ENCODE peak calls at places on chromosome 4, in five cellular contexts. One of them, this sample, is unnamed.

GRCh38 chr4:52107336-52107735 is 56.2 kb downstream of the SPATA18 start:
- DNase-seq in HT1080: peak
- DNase-seq in myocyte: no peak
- DNase-seq in pancreas: no peak
- DNase-seq in stimulated activated CD8-positive, alpha-beta memory T cell treated with anti-CD3 and anti-CD28 coated beads, Interleukin-7, amount 100 ng/mL, for 1 hour: no peak
- DNase-seq in this sample: no peak

GRCh38 chr4:23930750-23931488 is 41.1 kb upstream of the PPARGC1A start:
- DNase-seq in HT1080: no peak
- DNase-seq in myocyte: peak
- DNase-seq in pancreas: peak
- DNase-seq in stimulated activated CD8-positive, alpha-beta memory T cell treated with anti-CD3 and anti-CD28 coated beads, Interleukin-7, amount 100 ng/mL, for 1 hour: no peak
- DNase-seq in this sample: no peak

GRCh38 chr4:64756016-64756415 is 346.8 kb upstream of the TECRL start:
- DNase-seq in HT1080: peak
- DNase-seq in myocyte: no peak
- DNase-seq in pancreas: no peak
- DNase-seq in stimulated activated CD8-positive, alpha-beta memory T cell treated with anti-CD3 and anti-CD28 coated beads, Interleukin-7, amount 100 ng/mL, for 1 hour: no peak
- DNase-seq in this sample: no peak

GRCh38 chr4:155759372-155760252 is 791 bp downstream of the GUCY1B1 start:
- DNase-seq in HT1080: no peak
- DNase-seq in myocyte: peak
- DNase-seq in pancreas: peak
- DNase-seq in stimulated activated CD8-positive, alpha-beta memory T cell treated with anti-CD3 and anti-CD28 coated beads, Interleukin-7, amount 100 ng/mL, for 1 hour: no peak
- DNase-seq in this sample: no peak

GRCh38 chr4:188297873-188298272 is 158.6 kb downstream of the TRIML1 start:
- DNase-seq in HT1080: peak
- DNase-seq in myocyte: no peak
- DNase-seq in pancreas: no peak
- DNase-seq in stimulated activated CD8-positive, alpha-beta memory T cell treated with anti-CD3 and anti-CD28 coated beads, Interleukin-7, amount 100 ng/mL, for 1 hour: no peak
- DNase-seq in this sample: no peak

GRCh38 chr4:150973626-150974250 is 41.3 kb downstream of the LRBA start:
- DNase-seq in HT1080: no peak
- DNase-seq in myocyte: no peak
- DNase-seq in pancreas: no peak
- DNase-seq in stimulated activated CD8-positive, alpha-beta memory T cell treated with anti-CD3 and anti-CD28 coated beads, Interleukin-7, amount 100 ng/mL, for 1 hour: no peak
- DNase-seq in this sample: no peak

GRCh38 chr4:158255727-158256324 is 45.5 kb downstream of the TMEM144 start:
- DNase-seq in HT1080: peak
- DNase-seq in myocyte: peak
- DNase-seq in pancreas: no peak
- DNase-seq in stimulated activated CD8-positive, alpha-beta memory T cell treated with anti-CD3 and anti-CD28 coated beads, Interleukin-7, amount 100 ng/mL, for 1 hour: no peak
- DNase-seq in this sample: no peak

GRCh38 chr4:70628444-70628843 is at the start of gene ENAM:
- DNase-seq in HT1080: no peak
- DNase-seq in myocyte: no peak
- DNase-seq in pancreas: no peak
- DNase-seq in stimulated activated CD8-positive, alpha-beta memory T cell treated with anti-CD3 and anti-CD28 coated beads, Interleukin-7, amount 100 ng/mL, for 1 hour: no peak
- DNase-seq in this sample: no peak

GRCh38 chr4:29559281-29559680 is 1160.9 kb upstream of the PCDH7 start:
- DNase-seq in HT1080: no peak
- DNase-seq in myocyte: no peak
- DNase-seq in pancreas: no peak
- DNase-seq in stimulated activated CD8-positive, alpha-beta memory T cell treated with anti-CD3 and anti-CD28 coated beads, Interleukin-7, amount 100 ng/mL, for 1 hour: no peak
- DNase-seq in this sample: no peak

GRCh38 chr4:22932326-22932725 is 239.6 kb downstream of the GBA3 start:
- DNase-seq in HT1080: no peak
- DNase-seq in myocyte: no peak
- DNase-seq in pancreas: peak
- DNase-seq in stimulated activated CD8-positive, alpha-beta memory T cell treated with anti-CD3 and anti-CD28 coated beads, Interleukin-7, amount 100 ng/mL, for 1 hour: no peak
- DNase-seq in this sample: no peak

GRCh38 chr4:40038972-40039371 is 17.7 kb upstream of the N4BP2 start:
- DNase-seq in HT1080: peak
- DNase-seq in myocyte: peak
- DNase-seq in pancreas: no peak
- DNase-seq in stimulated activated CD8-positive, alpha-beta memory T cell treated with anti-CD3 and anti-CD28 coated beads, Interleukin-7, amount 100 ng/mL, for 1 hour: no peak
- DNase-seq in this sample: no peak

GRCh38 chr4:92634891-92635290 is 331.1 kb downstream of the GRID2 start:
- DNase-seq in HT1080: no peak
- DNase-seq in myocyte: no peak
- DNase-seq in pancreas: no peak
- DNase-seq in stimulated activated CD8-positive, alpha-beta memory T cell treated with anti-CD3 and anti-CD28 coated beads, Interleukin-7, amount 100 ng/mL, for 1 hour: no peak
- DNase-seq in this sample: no peak

GRCh38 chr4:43330288-43330687 is 437.8 kb downstream of the GRXCR1 start:
- DNase-seq in HT1080: peak
- DNase-seq in myocyte: no peak
- DNase-seq in pancreas: no peak
- DNase-seq in stimulated activated CD8-positive, alpha-beta memory T cell treated with anti-CD3 and anti-CD28 coated beads, Interleukin-7, amount 100 ng/mL, for 1 hour: no peak
- DNase-seq in this sample: no peak

GRCh38 chr4:150938417-150938816 is 76.7 kb downstream of the LRBA start:
- DNase-seq in HT1080: no peak
- DNase-seq in myocyte: no peak
- DNase-seq in pancreas: no peak
- DNase-seq in stimulated activated CD8-positive, alpha-beta memory T cell treated with anti-CD3 and anti-CD28 coated beads, Interleukin-7, amount 100 ng/mL, for 1 hour: no peak
- DNase-seq in this sample: no peak

GRCh38 chr4:19739101-19739651 is 512.5 kb upstream of the SLIT2 start:
- DNase-seq in HT1080: peak
- DNase-seq in myocyte: peak
- DNase-seq in pancreas: no peak
- DNase-seq in stimulated activated CD8-positive, alpha-beta memory T cell treated with anti-CD3 and anti-CD28 coated beads, Interleukin-7, amount 100 ng/mL, for 1 hour: no peak
- DNase-seq in this sample: no peak

GRCh38 chr4:110344165-110344564 is 131.8 kb upstream of the ENPEP start:
- DNase-seq in HT1080: peak
- DNase-seq in myocyte: peak
- DNase-seq in pancreas: no peak
- DNase-seq in stimulated activated CD8-positive, alpha-beta memory T cell treated with anti-CD3 and anti-CD28 coated beads, Interleukin-7, amount 100 ng/mL, for 1 hour: no peak
- DNase-seq in this sample: no peak

GRCh38 chr4:150976478-150977118 is 38.5 kb downstream of the LRBA start:
- DNase-seq in HT1080: no peak
- DNase-seq in myocyte: no peak
- DNase-seq in pancreas: no peak
- DNase-seq in stimulated activated CD8-positive, alpha-beta memory T cell treated with anti-CD3 and anti-CD28 coated beads, Interleukin-7, amount 100 ng/mL, for 1 hour: no peak
- DNase-seq in this sample: no peak

GRCh38 chr4:65482410-65482809 is 187.9 kb downstream of the EPHA5 start:
- DNase-seq in HT1080: peak
- DNase-seq in myocyte: peak
- DNase-seq in pancreas: no peak
- DNase-seq in stimulated activated CD8-positive, alpha-beta memory T cell treated with anti-CD3 and anti-CD28 coated beads, Interleukin-7, amount 100 ng/mL, for 1 hour: no peak
- DNase-seq in this sample: no peak

GRCh38 chr4:26719954-26720552 is 136.2 kb downstream of the TBC1D19 start:
- DNase-seq in HT1080: peak
- DNase-seq in myocyte: peak
- DNase-seq in pancreas: no peak
- DNase-seq in stimulated activated CD8-positive, alpha-beta memory T cell treated with anti-CD3 and anti-CD28 coated beads, Interleukin-7, amount 100 ng/mL, for 1 hour: no peak
- DNase-seq in this sample: no peak

GRCh38 chr4:173834151-173834550 is 304.1 kb upstream of the HAND2 start:
- DNase-seq in HT1080: peak
- DNase-seq in myocyte: no peak
- DNase-seq in pancreas: no peak
- DNase-seq in stimulated activated CD8-positive, alpha-beta memory T cell treated with anti-CD3 and anti-CD28 coated beads, Interleukin-7, amount 100 ng/mL, for 1 hour: no peak
- DNase-seq in this sample: no peak

GRCh38 chr4:185836268-185837084 is 24.5 kb upstream of the SORBS2 start:
- DNase-seq in HT1080: no peak
- DNase-seq in myocyte: no peak
- DNase-seq in pancreas: no peak
- DNase-seq in stimulated activated CD8-positive, alpha-beta memory T cell treated with anti-CD3 and anti-CD28 coated beads, Interleukin-7, amount 100 ng/mL, for 1 hour: no peak
- DNase-seq in this sample: no peak

GRCh38 chr4:107314156-107314555 is 278.0 kb upstream of the DKK2 start:
- DNase-seq in HT1080: no peak
- DNase-seq in myocyte: no peak
- DNase-seq in pancreas: no peak
- DNase-seq in stimulated activated CD8-positive, alpha-beta memory T cell treated with anti-CD3 and anti-CD28 coated beads, Interleukin-7, amount 100 ng/mL, for 1 hour: no peak
- DNase-seq in this sample: no peak

GRCh38 chr4:71204056-71204455 is 134.8 kb upstream of the SLC4A4 start:
- DNase-seq in HT1080: no peak
- DNase-seq in myocyte: no peak
- DNase-seq in pancreas: no peak
- DNase-seq in stimulated activated CD8-positive, alpha-beta memory T cell treated with anti-CD3 and anti-CD28 coated beads, Interleukin-7, amount 100 ng/mL, for 1 hour: no peak
- DNase-seq in this sample: no peak

GRCh38 chr4:145098675-145099037 is 545 bp downstream of the ABCE1 start:
- DNase-seq in HT1080: peak
- DNase-seq in myocyte: peak
- DNase-seq in pancreas: peak
- DNase-seq in stimulated activated CD8-positive, alpha-beta memory T cell treated with anti-CD3 and anti-CD28 coated beads, Interleukin-7, amount 100 ng/mL, for 1 hour: peak
- DNase-seq in this sample: no peak

This sample was measured in esophagus squamous epithelium.